ENCODE peak calls at places on chromosome 2, in seven cellular contexts. One of them, this sample, is unnamed.

GRCh38 chr2:169184074-169184473 is 114.7 kb downstream of the DHRS9 start:
- DNase-seq in progenitor cell of endocrine pancreas: no peak
- DNase-seq in RWPE1: peak
- DNase-seq in upper lobe of right lung: no peak
- DNase-seq in heart right ventricle: no peak
- DNase-seq in AG09309: no peak
- DNase-seq in OCI-LY7: no peak
- DNase-seq in this sample: no peak

GRCh38 chr2:9440058-9440727 is 16.7 kb downstream of the CPSF3 start:
- DNase-seq in AG09309: no peak
- DNase-seq in RWPE1: no peak
- DNase-seq in progenitor cell of endocrine pancreas: no peak
- DNase-seq in heart right ventricle: no peak
- DNase-seq in upper lobe of right lung: no peak
- DNase-seq in OCI-LY7: no peak
- DNase-seq in this sample: no peak

GRCh38 chr2:100009743-100010142 is 132.6 kb downstream of the AFF3 start:
- DNase-seq in heart right ventricle: no peak
- DNase-seq in OCI-LY7: no peak
- DNase-seq in upper lobe of right lung: no peak
- DNase-seq in progenitor cell of endocrine pancreas: no peak
- DNase-seq in AG09309: no peak
- DNase-seq in RWPE1: no peak
- DNase-seq in this sample: no peak

GRCh38 chr2:85326406-85326945 is 1.3 kb downstream of the TGOLN2 start:
- DNase-seq in AG09309: no peak
- DNase-seq in heart right ventricle: no peak
- DNase-seq in progenitor cell of endocrine pancreas: no peak
- DNase-seq in upper lobe of right lung: no peak
- DNase-seq in RWPE1: peak
- DNase-seq in OCI-LY7: peak
- DNase-seq in this sample: no peak

GRCh38 chr2:46018773-46019593 is 278.2 kb upstream of the EPAS1 start:
- DNase-seq in OCI-LY7: no peak
- DNase-seq in heart right ventricle: no peak
- DNase-seq in RWPE1: no peak
- DNase-seq in AG09309: no peak
- DNase-seq in progenitor cell of endocrine pancreas: no peak
- DNase-seq in upper lobe of right lung: no peak
- DNase-seq in this sample: no peak

GRCh38 chr2:217433522-217433921 is 569.3 kb downstream of the TNS1 start:
- DNase-seq in AG09309: no peak
- DNase-seq in upper lobe of right lung: no peak
- DNase-seq in OCI-LY7: no peak
- DNase-seq in RWPE1: no peak
- DNase-seq in progenitor cell of endocrine pancreas: no peak
- DNase-seq in heart right ventricle: no peak
- DNase-seq in this sample: no peak

GRCh38 chr2:45904931-45905642 is 253.6 kb downstream of the PRKCE start:
- DNase-seq in heart right ventricle: no peak
- DNase-seq in RWPE1: no peak
- DNase-seq in upper lobe of right lung: no peak
- DNase-seq in progenitor cell of endocrine pancreas: no peak
- DNase-seq in AG09309: no peak
- DNase-seq in OCI-LY7: no peak
- DNase-seq in this sample: no peak

GRCh38 chr2:109333414-109334194 is 204.6 kb downstream of the SH3RF3 start:
- DNase-seq in progenitor cell of endocrine pancreas: no peak
- DNase-seq in RWPE1: no peak
- DNase-seq in OCI-LY7: no peak
- DNase-seq in heart right ventricle: no peak
- DNase-seq in AG09309: no peak
- DNase-seq in upper lobe of right lung: no peak
- DNase-seq in this sample: no peak

GRCh38 chr2:3146175-3146574 is 231.4 kb downstream of the EIPR1 start:
- DNase-seq in heart right ventricle: no peak
- DNase-seq in progenitor cell of endocrine pancreas: no peak
- DNase-seq in OCI-LY7: peak
- DNase-seq in upper lobe of right lung: no peak
- DNase-seq in RWPE1: no peak
- DNase-seq in AG09309: no peak
- DNase-seq in this sample: no peak

GRCh38 chr2:111099402-111099801 is 21.3 kb upstream of the BCL2L11 start:
- DNase-seq in AG09309: no peak
- DNase-seq in upper lobe of right lung: no peak
- DNase-seq in RWPE1: no peak
- DNase-seq in OCI-LY7: no peak
- DNase-seq in progenitor cell of endocrine pancreas: no peak
- DNase-seq in heart right ventricle: no peak
- DNase-seq in this sample: no peak
- TF ChIP-seq CTCF in AG09309: no peak
- TF ChIP-seq CTCF in upper lobe of right lung: no peak
- TF ChIP-seq CTCF in RWPE1: no peak
- TF ChIP-seq CTCF in OCI-LY7: no peak
- TF ChIP-seq CTCF in progenitor cell of endocrine pancreas: no peak
- TF ChIP-seq CTCF in heart right ventricle: no peak
- TF ChIP-seq CTCF in this sample: no peak

DNA sequence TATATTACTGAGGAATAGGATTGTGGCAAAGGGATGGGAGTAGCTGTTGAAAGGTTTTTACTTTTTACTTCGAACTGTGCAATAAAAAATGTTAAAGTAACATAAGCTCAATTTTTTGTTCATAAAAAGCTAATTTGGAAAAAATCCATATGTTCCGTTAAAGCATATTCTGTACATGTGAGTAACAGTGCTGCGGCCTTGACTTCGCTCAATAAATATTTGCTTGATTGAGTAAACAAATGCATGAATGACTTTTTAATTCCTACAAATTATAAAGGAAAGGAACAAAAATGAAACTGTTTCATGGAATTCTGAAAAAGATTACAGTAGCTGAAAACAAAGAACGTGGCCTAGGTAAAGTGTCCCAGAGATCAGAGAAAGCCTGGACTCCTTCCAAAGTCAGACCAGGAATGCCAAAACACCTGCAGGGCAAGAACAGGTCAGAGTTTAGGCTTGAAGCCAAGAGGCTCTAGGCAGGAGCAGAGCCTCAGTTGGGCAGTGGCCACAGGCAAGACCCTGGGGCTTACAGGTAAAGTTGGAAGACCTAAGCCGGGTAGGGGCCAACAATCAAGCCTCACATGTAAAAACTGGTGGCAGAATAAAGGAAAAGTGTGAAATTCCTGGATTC is 44.3 kb upstream of the FIGN start:
- DNase-seq in heart right ventricle: no peak
- DNase-seq in RWPE1: peak
- DNase-seq in progenitor cell of endocrine pancreas: no peak
- DNase-seq in OCI-LY7: no peak
- DNase-seq in upper lobe of right lung: no peak
- DNase-seq in AG09309: no peak
- DNase-seq in this sample: no peak
- TF ChIP-seq CTCF in heart right ventricle: no peak
- TF ChIP-seq CTCF in RWPE1: no peak
- TF ChIP-seq CTCF in progenitor cell of endocrine pancreas: no peak
- TF ChIP-seq CTCF in OCI-LY7: no peak
- TF ChIP-seq CTCF in upper lobe of right lung: no peak
- TF ChIP-seq CTCF in AG09309: no peak
- TF ChIP-seq CTCF in this sample: no peak

DNA sequence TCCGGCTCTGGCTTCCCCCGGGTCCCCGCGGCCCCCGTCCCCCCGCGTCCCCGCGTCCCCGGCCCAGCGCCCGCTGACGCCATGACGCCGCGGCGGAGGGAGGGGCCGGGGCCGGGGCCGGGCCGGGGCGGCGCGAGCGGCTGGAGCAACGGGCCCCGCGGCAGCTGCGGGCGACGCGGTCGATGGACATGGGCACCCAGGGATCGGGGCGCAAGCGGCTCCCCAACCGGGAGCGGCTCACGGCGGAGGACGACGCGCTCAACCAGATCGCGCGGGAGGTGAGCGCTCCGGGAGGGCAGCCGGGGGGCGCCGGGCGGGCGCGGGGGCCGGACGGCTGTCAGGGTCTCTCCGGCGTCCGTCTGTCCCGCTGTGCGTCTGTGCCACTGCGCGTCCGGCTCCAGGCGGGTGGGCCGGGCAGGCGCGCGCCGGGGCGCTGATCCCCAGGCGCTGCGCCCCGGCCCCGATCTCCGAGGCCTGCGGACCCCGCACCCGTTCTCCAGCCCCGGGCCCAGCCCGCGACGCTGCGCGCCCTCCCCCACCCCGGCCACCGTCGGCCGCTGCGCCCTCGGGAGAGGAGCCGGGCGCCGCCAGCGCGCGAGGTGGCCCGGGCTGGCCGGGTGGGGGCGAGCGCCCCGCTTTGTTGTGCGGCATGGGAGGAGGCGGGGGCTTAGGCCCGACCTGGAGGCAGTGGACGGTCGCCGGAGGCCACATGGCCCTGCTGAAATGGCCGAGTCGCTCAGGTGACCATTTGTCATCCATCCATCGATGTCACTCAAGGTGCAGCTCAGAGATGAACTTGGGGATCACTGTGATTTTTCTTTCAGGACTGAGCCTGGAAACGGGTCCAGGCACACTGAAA is at the start of gene LRRFIP1:
- DNase-seq in AG09309: no peak
- DNase-seq in OCI-LY7: no peak
- DNase-seq in upper lobe of right lung: peak
- DNase-seq in progenitor cell of endocrine pancreas: peak
- DNase-seq in heart right ventricle: no peak
- DNase-seq in RWPE1: peak
- DNase-seq in this sample: no peak
- TF ChIP-seq CTCF in AG09309: no peak
- TF ChIP-seq CTCF in OCI-LY7: no peak
- TF ChIP-seq CTCF in upper lobe of right lung: no peak
- TF ChIP-seq CTCF in progenitor cell of endocrine pancreas: peak
- TF ChIP-seq CTCF in heart right ventricle: no peak
- TF ChIP-seq CTCF in RWPE1: no peak
- TF ChIP-seq CTCF in this sample: peak

DNA sequence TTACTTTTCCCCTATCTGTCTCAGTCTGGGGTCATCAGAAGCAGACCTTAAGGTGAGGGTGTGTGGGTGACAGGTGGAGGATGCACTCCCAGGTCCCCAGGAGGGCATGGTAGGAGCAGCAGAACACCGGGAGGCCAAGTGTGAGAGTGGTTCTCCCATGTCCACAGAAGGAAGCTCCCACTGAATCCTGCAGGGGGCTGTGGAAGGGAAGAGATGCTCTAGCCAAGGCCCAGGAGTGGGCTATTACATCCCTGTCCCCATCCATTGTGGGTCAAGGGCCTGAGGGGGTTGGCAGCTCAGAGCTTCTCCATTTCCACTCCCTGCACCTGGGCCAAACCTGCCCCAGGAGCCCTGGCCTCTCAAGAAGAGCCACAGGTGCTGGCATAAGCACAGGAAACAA is 86.4 kb upstream of the KCNE4 start:
- DNase-seq in progenitor cell of endocrine pancreas: no peak
- DNase-seq in upper lobe of right lung: no peak
- DNase-seq in heart right ventricle: no peak
- DNase-seq in RWPE1: no peak
- DNase-seq in AG09309: no peak
- DNase-seq in OCI-LY7: no peak
- DNase-seq in this sample: peak
- TF ChIP-seq CTCF in progenitor cell of endocrine pancreas: no peak
- TF ChIP-seq CTCF in upper lobe of right lung: no peak
- TF ChIP-seq CTCF in heart right ventricle: no peak
- TF ChIP-seq CTCF in RWPE1: no peak
- TF ChIP-seq CTCF in AG09309: no peak
- TF ChIP-seq CTCF in OCI-LY7: no peak
- TF ChIP-seq CTCF in this sample: no peak

DNA sequence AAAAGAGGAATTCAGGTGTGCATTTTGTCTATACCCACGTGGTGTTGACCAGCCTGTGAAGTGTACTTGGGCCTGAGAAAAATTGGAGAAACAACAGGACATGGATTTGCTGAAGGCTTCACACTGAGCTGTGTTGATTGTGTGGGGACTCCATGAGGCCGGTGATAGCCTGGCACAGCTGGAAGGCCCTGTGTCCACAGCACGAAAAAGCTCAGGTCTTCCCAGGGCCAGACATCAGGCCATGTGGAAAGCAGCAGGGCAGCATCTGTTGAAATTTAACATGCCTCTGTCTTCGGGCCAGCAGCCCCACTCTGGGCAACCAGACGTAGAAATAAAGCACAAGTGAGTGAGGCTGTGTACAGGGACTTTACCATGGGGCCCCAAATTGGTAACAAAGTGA is 84.1 kb downstream of the HS6ST1 start:
- DNase-seq in upper lobe of right lung: peak
- DNase-seq in RWPE1: no peak
- DNase-seq in progenitor cell of endocrine pancreas: no peak
- DNase-seq in AG09309: no peak
- DNase-seq in OCI-LY7: no peak
- DNase-seq in heart right ventricle: no peak
- DNase-seq in this sample: peak
- TF ChIP-seq CTCF in upper lobe of right lung: no peak
- TF ChIP-seq CTCF in RWPE1: no peak
- TF ChIP-seq CTCF in progenitor cell of endocrine pancreas: no peak
- TF ChIP-seq CTCF in AG09309: no peak
- TF ChIP-seq CTCF in OCI-LY7: no peak
- TF ChIP-seq CTCF in heart right ventricle: no peak
- TF ChIP-seq CTCF in this sample: no peak